ENCODE peak calls at places on chromosomes 16 and 17, in nine cellular contexts. G is upper lobe of right lung, K is Caco-2, E is breast epithelium, X is stomach, U is IMR-90, T is A549, B is body of pancreas, N is AG10803. Y is an unnamed sample.

GRCh38 chr17:62625870-62626200 is 1.6 kb upstream of the MRC2 start:
- DNase-seq in T (no peak), X (no peak), B (no peak), K (no peak), N (no peak), E (no peak), G (no peak), U (no peak), Y (no peak)

GRCh38 chr17:57943645-57944044 is 11.6 kb downstream of the CUEDC1 start:
- DNase-seq in X (no peak), K (no peak), G (no peak), T (no peak), B (no peak), N (peak; percentile 16), U (no peak), E (no peak), Y (no peak)

GRCh38 chr16:81669473-81670350 is 109.4 kb upstream of the PLCG2 start:
- DNase-seq in U (no peak), B (no peak), E (no peak), K (no peak), G (no peak), T (no peak), N (no peak), X (no peak), Y (no peak)

GRCh38 chr17:50198026-50198669 is 3.3 kb downstream of the COL1A1 start:
- DNase-seq in K (peak; percentile 91), T (peak; percentile 84), X (peak; percentile 73), E (peak; percentile 64), B (peak; percentile 56), G (no peak), U (peak; percentile 63), N (peak; percentile 60), Y (peak; percentile 52)

GRCh38 chr17:27915715-27916114 is 22.6 kb upstream of the LYRM9 start:
- DNase-seq in B (no peak), X (no peak), E (no peak), N (no peak), G (no peak), U (no peak), T (no peak), K (peak; percentile 29), Y (no peak)

GRCh38 chr17:68260051-68260762 is 12.4 kb downstream of the AMZ2 start:
- DNase-seq in K (no peak), G (no peak), X (no peak), B (no peak), T (no peak), N (no peak), U (no peak), E (no peak), Y (no peak)

GRCh38 chr17:44198721-44199552 is 747 bp downstream of the ATXN7L3 start:
- DNase-seq in B (peak; percentile 61), X (peak; percentile 68), K (peak; percentile 67), E (peak; percentile 54), N (peak; percentile 42), U (peak; percentile 28), G (peak; percentile 87), T (peak; percentile 70), Y (no peak)

GRCh38 chr16:70689970-70690905 is 4.4 kb upstream of the MTSS2 start:
- DNase-seq in K (no peak), B (no peak), N (no peak), U (no peak), T (no peak), G (no peak), X (no peak), E (no peak), Y (no peak)

GRCh38 chr16:74020086-74020670 is 276.4 kb upstream of the PSMD7 start:
- DNase-seq in B (no peak), T (no peak), U (no peak), G (no peak), K (no peak), X (no peak), N (no peak), E (no peak), Y (no peak)

GRCh38 chr16:86389566-86390328 is 120.6 kb upstream of the FOXF1 start:
- DNase-seq in E (no peak), X (no peak), N (peak; percentile 65), K (no peak), G (no peak), B (no peak), U (no peak), T (no peak), Y (no peak)

GRCh38 chr16:87839542-87840461 is 29.5 kb downstream of the SLC7A5 start:
- DNase-seq in K (no peak), E (no peak), B (no peak), U (no peak), T (no peak), N (no peak), X (no peak), G (no peak), Y (no peak)

GRCh38 chr17:68981288-68981687 is 26.1 kb upstream of the ABCA8 start:
- DNase-seq in N (peak; percentile 81), T (no peak), B (peak; percentile 33), E (no peak), K (no peak), G (no peak), U (peak; percentile 36), X (peak; percentile 29), Y (no peak)

GRCh38 chr17:13594310-13594709 is 7.4 kb downstream of the HS3ST3A1 start:
- DNase-seq in U (no peak), K (no peak), N (peak; percentile 73), T (no peak), B (no peak), E (no peak), X (no peak), G (no peak), Y (no peak)

GRCh38 chr17:13597723-13598347 is 3.9 kb downstream of the HS3ST3A1 start:
- DNase-seq in T (peak; percentile 59), G (no peak), K (no peak), E (peak; percentile 30), B (no peak), U (peak; percentile 64), N (peak; percentile 65), X (no peak), Y (peak; percentile 5)

GRCh38 chr17:13598353-13599167 is 3.2 kb downstream of the HS3ST3A1 start:
- DNase-seq in N (no peak), X (no peak), T (no peak), E (no peak), G (no peak), K (no peak), B (no peak), U (no peak), Y (no peak)

GRCh38 chr17:13594762-13595697 is 6.7 kb downstream of the HS3ST3A1 start:
- DNase-seq in G (no peak), B (peak; percentile 75), E (peak; percentile 65), X (peak; percentile 74), T (peak; percentile 86), N (peak; percentile 85), U (peak; percentile 89), K (peak; percentile 53), Y (no peak)

DNA sequence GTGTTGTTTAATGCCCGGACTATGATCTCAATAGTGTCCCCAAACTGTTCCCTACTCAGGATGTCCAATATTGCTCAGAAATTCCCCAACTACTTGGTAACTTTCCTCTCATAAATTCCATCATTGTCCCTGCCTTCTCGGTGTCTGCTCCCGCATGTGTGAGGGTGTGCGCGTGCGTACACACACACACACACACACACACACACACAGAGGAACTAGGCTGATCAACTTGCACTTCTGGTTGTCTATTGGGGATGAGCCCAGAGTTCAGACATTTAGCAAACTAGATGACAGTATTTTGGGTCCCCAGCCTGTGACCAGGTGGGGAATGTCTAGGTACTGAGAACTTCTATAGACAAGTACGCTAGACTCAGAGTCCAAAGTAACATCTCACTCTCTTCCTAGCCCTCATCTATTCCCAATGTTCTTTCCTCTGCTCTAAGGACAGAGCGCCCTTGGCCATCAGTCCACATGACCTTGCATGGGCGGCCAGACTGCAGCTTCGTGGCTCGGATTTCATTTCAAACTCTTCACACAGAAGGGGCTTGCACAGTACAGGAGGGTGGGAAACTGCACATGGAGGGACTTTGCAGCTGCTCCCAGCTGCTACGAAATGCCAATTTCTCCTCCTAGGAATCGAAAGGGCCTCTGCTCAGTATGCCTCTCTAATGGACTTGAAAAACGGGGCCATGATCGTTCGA is 5.3 kb downstream of the HS3ST3A1 start:
- DNase-seq in X (no peak), N (no peak), G (no peak), T (no peak), E (no peak), U (no peak), B (no peak), K (no peak), Y (no peak)
- H3K4me3 ChIP-seq in X (no peak overlapping the region), N (no peak overlapping the region), G (no peak overlapping the region), T (no peak overlapping the region), E (no peak overlapping the region), U (peak overlapping the region; percentile 13), B (no peak overlapping the region), K (no peak overlapping the region), Y (no peak overlapping the region)

DNA sequence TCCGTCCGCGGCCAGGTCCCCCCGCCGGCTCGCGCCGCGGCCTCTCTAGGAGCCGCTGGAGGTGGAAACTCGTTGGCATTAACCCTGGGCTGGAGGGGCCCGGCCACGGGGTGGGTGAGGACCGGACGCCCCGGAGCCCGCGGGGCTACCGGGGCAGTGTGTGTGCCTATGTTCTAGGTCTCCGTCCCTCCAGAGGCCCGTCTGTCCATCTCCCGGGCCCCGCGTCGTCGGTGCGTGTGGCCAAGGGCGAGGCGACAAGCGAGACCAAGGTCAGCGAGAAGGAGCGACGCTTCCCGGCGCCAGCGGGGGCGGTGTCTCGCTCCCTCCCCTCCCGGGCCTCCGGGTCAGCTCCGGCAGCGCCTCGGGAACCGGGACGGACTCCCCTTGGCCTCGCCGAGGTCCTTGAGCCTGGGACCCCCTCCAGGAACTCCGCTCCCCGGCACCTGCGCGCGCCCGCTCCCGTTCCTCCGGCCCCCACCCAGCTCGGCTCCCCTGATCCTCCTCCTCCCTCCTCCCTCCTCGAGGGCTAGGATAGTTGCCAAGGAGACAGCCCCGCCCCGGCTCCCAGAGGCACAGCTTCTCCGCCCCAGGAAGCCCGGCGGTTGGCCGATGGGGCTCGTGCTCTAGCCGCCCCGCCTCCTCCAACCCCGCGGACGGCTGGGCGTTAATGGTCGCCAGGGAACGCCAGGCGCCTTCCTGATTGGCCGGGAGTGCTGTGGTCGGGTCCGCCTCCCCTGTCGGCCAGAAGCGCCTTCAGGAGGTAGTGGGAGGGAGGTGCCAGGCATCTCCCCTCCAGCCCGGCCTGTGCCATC is 663 bp upstream of the ZNF768 start:
- DNase-seq in G (peak; percentile 99), K (peak; percentile 97), X (peak; percentile 99), U (peak; percentile 96), T (peak; percentile 97), N (peak; percentile 96), E (peak; percentile 98), B (peak; percentile 99), Y (peak; percentile 94)
- TF ChIP-seq CTCF in G (peak; percentile 35), K (peak; percentile 43), X (peak; percentile 40), U (peak; percentile 14), T (peak; percentile 14), N (peak; percentile 42), E (peak; percentile 40), B (peak; percentile 42), Y (peak; percentile 50)

DNA sequence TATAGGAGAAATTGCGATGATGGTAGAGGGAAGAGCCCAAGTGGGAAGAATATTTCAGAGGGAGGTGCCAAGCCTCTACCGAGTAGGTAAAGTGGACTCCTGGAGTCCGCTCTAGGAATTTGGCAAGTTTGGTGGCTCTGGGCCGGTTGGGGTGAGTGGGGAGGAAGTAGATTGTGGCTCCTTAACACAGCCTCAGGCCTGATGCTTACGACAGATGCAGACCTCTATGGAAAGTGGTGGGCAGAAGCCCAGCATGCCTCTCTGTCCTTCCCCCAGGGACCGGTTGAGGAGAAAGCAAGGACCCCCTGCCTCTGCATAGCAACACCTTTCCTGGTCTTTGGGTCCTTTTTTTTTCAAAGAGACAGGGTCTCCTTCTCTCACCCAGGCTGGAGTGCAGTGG is 55.9 kb upstream of the SIAH1 start:
- DNase-seq in G (no peak), K (no peak), E (no peak), N (no peak), X (no peak), B (no peak), U (no peak), T (no peak), Y (no peak)
- H3K4me3 ChIP-seq in G (no peak overlapping the region), K (no peak overlapping the region), E (no peak overlapping the region), N (no peak overlapping the region), X (no peak overlapping the region), B (no peak overlapping the region), U (no peak overlapping the region), T (no peak overlapping the region), Y (no peak overlapping the region)

GRCh38 chr17:8156174-8156992 is 4.2 kb upstream of the PER1 start:
- DNase-seq in E (peak; percentile 100), N (peak; percentile 100), K (peak; percentile 99), G (peak; percentile 100), T (peak; percentile 100), B (peak; percentile 100), U (peak; percentile 100), X (peak; percentile 100), Y (peak; percentile 100)
- TF ChIP-seq CTCF in E (peak; percentile 22), N (peak; percentile 18), K (no peak), G (peak; percentile 6), T (no peak), B (no peak), U (peak; percentile 26), X (no peak), Y (no peak)

Y was measured in PC-9.